ENCODE peak calls at places on chromosomes 6 and 20, in six cellular contexts. Z, D, V, W, L and P are unnamed samples.

GRCh38 chr20:50980071-50980681 is 21.6 kb downstream of the MOCS3 start:
- DNase-seq in Z (peak; percentile 41), D (peak; percentile 86), V (no peak), W (peak; percentile 100), L (no peak), P (peak; percentile 99)

GRCh38 chr6:148969679-148970078 is 222.8 kb downstream of the UST start:
- DNase-seq in Z (no peak), D (peak; percentile 62), V (no peak), W (peak; percentile 95), L (no peak), P (peak; percentile 92)

GRCh38 chr6:13063300-13063918 is 264.9 kb downstream of the TBC1D7 start:
- DNase-seq in Z (no peak), D (no peak), V (no peak), W (no peak), L (no peak), P (no peak)

GRCh38 chr20:62776692-62777527 is 19.4 kb upstream of the MRGBP start:
- DNase-seq in Z (peak; percentile 86), D (no peak), V (no peak), W (peak; percentile 13), L (peak; percentile 81), P (no peak)

GRCh38 chr20:20277772-20278382 is 90.0 kb upstream of the INSM1 start:
- DNase-seq in Z (no peak), D (no peak), V (no peak), W (no peak), L (no peak), P (no peak)

GRCh38 chr20:39269031-39269461 is 306.9 kb downstream of the DHX35 start:
- DNase-seq in Z (peak; percentile 64), D (no peak), V (peak; percentile 57), W (peak; percentile 3), L (peak; percentile 80), P (peak; percentile 7)

GRCh38 chr6:170175644-170176620 is 114.9 kb downstream of the DLL1 start:
- DNase-seq in Z (no peak), D (no peak), V (no peak), W (no peak), L (peak; percentile 25), P (no peak)

GRCh38 chr6:122657601-122658000 is 47.4 kb downstream of the PKIB start:
- DNase-seq in Z (no peak), D (no peak), V (no peak), W (peak; percentile 22), L (no peak), P (peak; percentile 18)

GRCh38 chr6:1885576-1886003 is 275.9 kb downstream of the FOXC1 start:
- DNase-seq in Z (no peak), D (no peak), V (no peak), W (no peak), L (no peak), P (no peak)

GRCh38 chr6:148577687-148578488 is 168.9 kb upstream of the UST start:
- DNase-seq in Z (peak; percentile 95), D (peak; percentile 56), V (peak; percentile 69), W (peak; percentile 80), L (peak; percentile 91), P (peak; percentile 86)

GRCh38 chr6:130776287-130776925 is 50.8 kb upstream of the SMLR1 start:
- DNase-seq in Z (no peak), D (no peak), V (no peak), W (no peak), L (no peak), P (peak; percentile 28)

GRCh38 chr6:158774734-158775449 is 44.3 kb downstream of the EZR start:
- DNase-seq in Z (no peak), D (no peak), V (no peak), W (no peak), L (no peak), P (no peak)

GRCh38 chr6:126804255-126805064 is 314.0 kb upstream of the RSPO3 start:
- DNase-seq in Z (peak; percentile 68), D (peak; percentile 13), V (peak; percentile 43), W (peak; percentile 55), L (no peak), P (peak; percentile 67)

GRCh38 chr6:55180258-55180657 is 5.9 kb downstream of the HCRTR2 start:
- DNase-seq in Z (no peak), D (no peak), V (no peak), W (no peak), L (no peak), P (no peak)

GRCh38 chr6:157669747-157670216 is 153.3 kb upstream of the SNX9 start:
- DNase-seq in Z (peak; percentile 74), D (peak; percentile 65), V (no peak), W (peak; percentile 71), L (peak; percentile 78), P (peak; percentile 66)

GRCh38 chr6:131981624-131981978 is 30.4 kb upstream of the CCN2 start:
- DNase-seq in Z (no peak), D (no peak), V (no peak), W (no peak), L (no peak), P (no peak)

GRCh38 chr6:131980338-131980790 is 29.2 kb upstream of the CCN2 start:
- DNase-seq in Z (no peak), D (no peak), V (no peak), W (no peak), L (no peak), P (no peak)

GRCh38 chr6:131982740-131983259 is 31.6 kb upstream of the CCN2 start:
- DNase-seq in Z (no peak), D (no peak), V (no peak), W (peak; percentile 88), L (no peak), P (peak; percentile 42)

GRCh38 chr6:131979515-131980337 is 28.6 kb upstream of the CCN2 start:
- DNase-seq in Z (no peak), D (no peak), V (no peak), W (peak; percentile 97), L (no peak), P (peak; percentile 24)

DNA sequence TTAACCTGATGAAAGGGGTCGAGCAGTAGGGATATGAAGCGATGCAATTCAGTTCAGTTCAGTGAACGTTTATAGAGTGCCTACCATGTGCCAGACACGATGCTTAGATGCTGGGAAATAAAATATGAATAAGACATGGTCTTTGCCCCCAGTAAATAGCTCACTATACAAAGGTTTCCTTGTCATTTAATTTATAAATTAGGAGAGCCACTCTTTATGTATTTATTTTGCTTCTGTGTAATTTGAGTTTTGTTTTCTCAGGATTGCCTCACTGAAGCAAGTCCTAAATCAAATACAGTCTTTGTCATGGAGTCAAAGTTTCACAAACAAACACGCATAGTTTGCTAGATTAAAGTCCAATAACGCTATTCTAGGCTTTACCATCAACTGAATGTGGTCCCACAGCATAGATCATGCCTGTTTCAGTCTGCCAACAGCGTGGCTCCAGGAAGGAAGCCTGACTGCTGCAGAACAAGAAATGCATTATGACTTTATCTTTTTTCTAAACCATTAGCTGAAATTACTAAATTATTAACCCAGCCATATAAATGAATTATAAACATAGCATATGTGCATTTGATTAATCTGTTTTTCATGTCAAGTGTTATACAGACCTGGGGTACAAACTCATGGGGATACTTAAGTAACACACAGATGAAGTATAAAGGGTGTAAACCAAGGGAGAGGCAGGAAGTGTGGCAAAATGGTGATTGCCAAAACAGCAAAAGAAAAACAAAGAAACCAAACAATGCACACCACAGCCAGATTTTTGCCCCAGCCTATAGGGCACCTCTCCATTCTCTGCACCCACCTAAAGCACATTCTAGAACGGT is 29.8 kb upstream of the CCN2 start:
- DNase-seq in Z (no peak), D (no peak), V (no peak), W (no peak), L (no peak), P (no peak)
- H3K9ac ChIP-seq in Z (no peak overlapping the region), D (no peak overlapping the region), V (no peak overlapping the region), W (peak overlapping the region; percentile 33), L (no peak overlapping the region), P (no peak overlapping the region)

GRCh38 chr20:46158476-46158987 is 40.4 kb downstream of the CD40 start:
- DNase-seq in Z (no peak), D (no peak), V (no peak), W (no peak), L (no peak), P (no peak)

GRCh38 chr20:46159101-46159897 is 41.2 kb downstream of the CD40 start:
- DNase-seq in Z (no peak), D (no peak), V (no peak), W (no peak), L (no peak), P (no peak)

GRCh38 chr20:46161921-46162320 is 43.8 kb downstream of the CD40 start:
- DNase-seq in Z (no peak), D (no peak), V (no peak), W (no peak), L (no peak), P (no peak)

GRCh38 chr20:46157625-46158024 is 39.5 kb downstream of the CD40 start:
- DNase-seq in Z (no peak), D (no peak), V (no peak), W (no peak), L (no peak), P (no peak)

GRCh38 chr20:46160661-46161060 is 42.5 kb downstream of the CD40 start:
- DNase-seq in Z (no peak), D (no peak), V (no peak), W (no peak), L (no peak), P (no peak)
- H2BK120ac ChIP-seq in Z (no peak overlapping the region), D (no peak overlapping the region), V (no peak overlapping the region), W (no peak overlapping the region), L (no peak overlapping the region), P (no peak overlapping the region)

DNA sequence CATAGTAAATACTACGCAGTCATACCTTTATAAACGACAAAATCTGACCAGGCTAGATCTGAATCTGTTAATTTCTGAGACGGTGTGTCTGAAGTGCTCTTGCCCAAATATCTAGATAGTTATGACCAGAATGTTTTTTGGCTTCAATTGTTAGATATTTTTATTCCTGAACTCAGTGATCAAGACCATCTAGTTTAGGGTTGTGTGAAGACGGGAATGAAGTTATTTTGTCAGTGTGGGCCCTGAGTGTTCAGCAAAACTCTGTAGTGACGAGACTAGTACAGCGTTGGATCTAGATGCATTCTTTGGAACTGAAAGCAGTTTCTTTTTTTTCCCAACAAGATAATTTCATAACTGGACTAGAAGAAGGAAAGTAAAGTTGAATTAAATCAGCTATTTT is 3.1 kb downstream of the STXBP5 start:
- DNase-seq in Z (no peak), D (no peak), V (no peak), W (no peak), L (no peak), P (no peak)
- H3K9ac ChIP-seq in Z (no peak overlapping the region), D (no peak overlapping the region), V (no peak overlapping the region), W (no peak overlapping the region), L (no peak overlapping the region), P (peak overlapping the region; percentile 92)

GRCh38 chr6:14550817-14551216 is 433.2 kb downstream of the CD83 start:
- DNase-seq in Z (no peak), D (no peak), V (no peak), W (peak; percentile 17), L (no peak), P (no peak)

GRCh38 chr6:14553515-14553914 is 435.9 kb downstream of the CD83 start:
- DNase-seq in Z (no peak), D (no peak), V (no peak), W (no peak), L (no peak), P (no peak)

GRCh38 chr6:14550410-14550809 is 432.8 kb downstream of the CD83 start:
- DNase-seq in Z (no peak), D (no peak), V (no peak), W (no peak), L (no peak), P (no peak)

GRCh38 chr6:14555804-14556203 is 438.2 kb downstream of the CD83 start:
- DNase-seq in Z (no peak), D (no peak), V (no peak), W (no peak), L (no peak), P (no peak)

DNA sequence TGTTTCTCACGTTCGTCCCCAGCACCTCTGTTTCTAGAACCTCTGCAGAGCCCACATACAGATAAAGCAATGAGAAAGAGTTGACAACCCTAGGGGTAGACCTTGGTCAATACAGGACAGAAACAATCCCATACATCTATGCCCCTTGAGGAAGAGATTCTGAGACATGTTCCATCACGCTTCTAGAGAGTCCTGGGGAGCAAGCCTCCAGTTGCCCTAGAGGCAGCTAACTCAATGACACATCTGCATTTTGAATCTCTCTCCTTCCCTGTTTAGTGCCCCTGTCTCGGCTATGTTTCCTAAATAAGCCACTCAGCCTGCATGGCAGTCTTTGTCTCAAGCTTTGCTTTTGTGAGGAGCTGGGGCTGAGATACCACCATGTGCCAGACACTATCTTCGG is 435.3 kb downstream of the CD83 start:
- DNase-seq in Z (no peak), D (no peak), V (no peak), W (no peak), L (no peak), P (no peak)
- H2BK120ac ChIP-seq in Z (no peak overlapping the region), D (no peak overlapping the region), V (no peak overlapping the region), W (no peak overlapping the region), L (no peak overlapping the region), P (no peak overlapping the region)